ENCODE peak calls at places on chromosomes 13 and 19, in four cellular contexts. I, K, E and N are unnamed samples.

GRCh38 chr19:55146648-55147218 is 2.3 kb downstream of the TNNT1 start:
- DNase-seq in I (no peak), K (peak), E (peak), N (peak)

GRCh38 chr13:20430296-20430695 is 95.4 kb downstream of the CRYL1 start:
- DNase-seq in I (no peak), K (no peak), E (no peak), N (no peak)

GRCh38 chr13:31909889-31910551 is 121.6 kb upstream of the FRY start:
- DNase-seq in I (peak), K (peak), E (peak), N (no peak)

GRCh38 chr13:99617474-99618255 is 116.4 kb downstream of the TM9SF2 start:
- DNase-seq in I (no peak), K (peak), E (peak), N (no peak)

GRCh38 chr13:28327761-28328607 is 166.9 kb downstream of the FLT1 start:
- DNase-seq in I (no peak), K (no peak), E (no peak), N (no peak)

GRCh38 chr19:10478903-10479384 is 24.2 kb downstream of the KEAP1 start:
- DNase-seq in I (peak), K (peak), E (peak), N (no peak)

GRCh38 chr13:31927219-31927653 is 104.3 kb upstream of the FRY start:
- DNase-seq in I (peak), K (no peak), E (no peak), N (no peak)

GRCh38 chr13:85896516-85897450 is 97.6 kb upstream of the SLITRK6 start:
- DNase-seq in I (no peak), K (no peak), E (no peak), N (no peak)

GRCh38 chr13:67136157-67136556 is 94.0 kb downstream of the PCDH9 start:
- DNase-seq in I (no peak), K (peak), E (no peak), N (no peak)

GRCh38 chr19:14786421-14786851 is 8.1 kb upstream of the ADGRE2 start:
- DNase-seq in I (no peak), K (peak), E (peak), N (no peak)

GRCh38 chr13:46160474-46161066 is 21.4 kb downstream of the LCP1 start:
- DNase-seq in I (no peak), K (peak), E (peak), N (peak)

GRCh38 chr19:14361824-14362223 is 19.4 kb upstream of the ADGRE5 start:
- DNase-seq in I (no peak), K (peak), E (no peak), N (no peak)

GRCh38 chr19:2949939-2950285 is 5.1 kb upstream of the ZNF77 start:
- DNase-seq in I (peak), K (peak), E (peak), N (no peak)

GRCh38 chr19:1383014-1383310 is 745 bp upstream of the NDUFS7 start:
- DNase-seq in I (no peak), K (no peak), E (peak), N (no peak)

GRCh38 chr19:45235485-45235884 is 9.7 kb downstream of the EXOC3L2 start:
- DNase-seq in I (no peak), K (no peak), E (no peak), N (no peak)

GRCh38 chr13:77779461-77780272 is 82.2 kb downstream of the SLAIN1 start:
- DNase-seq in I (no peak), K (peak), E (peak), N (no peak)

GRCh38 chr19:50646074-50646807 is 3.0 kb upstream of the C19orf81 start:
- DNase-seq in I (no peak), K (no peak), E (peak), N (no peak)

GRCh38 chr19:16381756-16382401 is 57.3 kb downstream of the KLF2 start:
- DNase-seq in I (no peak), K (peak), E (no peak), N (no peak)

GRCh38 chr19:5718579-5719273 is 1.2 kb downstream of the LONP1 start:
- DNase-seq in I (no peak), K (no peak), E (no peak), N (no peak)

GRCh38 chr19:13803038-13803437 is 7.8 kb downstream of the ZSWIM4 start:
- DNase-seq in I (no peak), K (no peak), E (no peak), N (no peak)

GRCh38 chr13:73082471-73082870 is 23.7 kb downstream of the KLF5 start:
- DNase-seq in I (no peak), K (no peak), E (no peak), N (no peak)

GRCh38 chr19:8116437-8117293 is 32.7 kb downstream of the FBN3 start:
- DNase-seq in I (no peak), K (no peak), E (no peak), N (no peak)

GRCh38 chr13:49298903-49299605 is 51.3 kb downstream of the CDADC1 start:
- DNase-seq in I (no peak), K (no peak), E (no peak), N (no peak)

GRCh38 chr13:21675095-21676007 is 4.5 kb downstream of the FGF9 start:
- DNase-seq in I (peak), K (peak), E (no peak), N (no peak)

GRCh38 chr19:5447700-5448311 is 7.4 kb upstream of the ZNRF4 start:
- DNase-seq in I (no peak), K (no peak), E (no peak), N (no peak)

GRCh38 chr13:89324582-89324981 is 1653.4 kb downstream of the SLITRK5 start:
- DNase-seq in I (no peak), K (no peak), E (no peak), N (no peak)

GRCh38 chr19:58033741-58034475 is at the start of gene ZSCAN1:
- DNase-seq in I (peak), K (peak), E (no peak), N (peak)

GRCh38 chr13:113275387-113275786 is 21.7 kb upstream of the LAMP1 start:
- DNase-seq in I (peak), K (peak), E (peak), N (no peak)
- TF ChIP-seq CTCF in I (peak), K (peak), E (peak), N (peak)

DNA sequence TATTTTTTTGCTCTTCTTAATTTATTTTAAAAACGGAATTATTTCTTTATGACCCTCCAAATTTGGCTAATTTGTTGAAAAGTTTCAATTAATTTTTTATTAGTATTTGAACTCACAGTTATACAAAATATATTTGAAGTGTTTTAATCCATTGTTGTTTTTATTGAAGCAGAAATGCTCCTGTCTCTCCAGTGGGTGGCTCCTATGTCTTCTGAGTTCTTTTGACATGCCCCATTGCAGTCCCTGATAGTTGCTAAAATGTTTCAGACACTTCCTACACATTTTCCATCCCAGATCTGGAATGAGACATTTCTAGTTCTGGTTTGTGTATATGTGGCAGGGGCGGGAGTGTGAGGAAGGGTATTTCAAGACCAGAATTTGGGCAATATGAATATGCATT is 579.4 kb upstream of the PRR20A start:
- DNase-seq in I (no peak), K (peak), E (no peak), N (no peak)
- TF ChIP-seq CTCF in I (no peak), K (no peak), E (no peak), N (peak)

DNA sequence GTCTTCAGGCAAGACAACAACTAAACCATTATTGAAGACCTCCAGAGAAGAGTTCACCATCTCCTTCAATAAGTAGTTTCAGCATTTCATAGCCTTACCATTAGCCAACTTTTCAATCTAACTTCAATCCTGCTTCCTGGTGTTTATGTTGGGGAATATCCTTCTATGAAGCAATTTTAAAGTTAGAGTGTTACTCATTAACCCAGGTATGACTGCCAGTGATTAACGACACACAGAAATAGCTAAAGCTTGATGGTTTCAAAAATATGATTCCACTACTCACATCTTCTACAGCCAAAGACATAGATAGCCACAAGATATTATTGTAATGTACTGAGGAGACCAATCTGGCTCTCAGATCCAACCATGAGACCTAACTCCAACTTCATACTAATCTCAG is 403.2 kb downstream of the EFNB2 start:
- DNase-seq in I (no peak), K (no peak), E (no peak), N (no peak)
- TF ChIP-seq CTCF in I (no peak), K (no peak), E (no peak), N (no peak)

GRCh38 chr19:53311044-53311443 is 22.5 kb upstream of the ZNF845 start:
- DNase-seq in I (no peak), K (no peak), E (no peak), N (peak)

GRCh38 chr19:53308339-53308811 is 25.2 kb upstream of the ZNF845 start:
- DNase-seq in I (no peak), K (peak), E (no peak), N (peak)

DNA sequence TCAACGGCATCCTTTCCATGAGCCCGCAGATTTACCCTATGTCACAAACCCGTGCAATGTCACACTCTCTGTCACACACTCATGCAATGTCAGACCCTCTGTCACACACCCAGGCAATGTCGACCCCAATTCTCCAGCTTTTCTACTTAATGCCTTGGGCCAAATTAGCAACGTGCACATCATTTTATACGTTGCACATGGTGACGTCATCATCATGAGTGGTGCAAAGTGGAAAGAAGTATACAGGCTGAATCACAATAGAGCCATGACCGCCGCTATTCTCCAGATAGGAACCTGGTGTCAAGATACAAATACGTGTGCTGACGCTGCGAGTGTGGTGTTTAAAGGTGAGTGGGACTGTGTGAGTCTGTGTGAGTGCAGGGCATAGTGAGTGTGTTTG is 21.7 kb upstream of the ZNF845 start:
- DNase-seq in I (no peak), K (no peak), E (no peak), N (no peak)
- TF ChIP-seq CTCF in I (no peak), K (no peak), E (no peak), N (no peak)

DNA sequence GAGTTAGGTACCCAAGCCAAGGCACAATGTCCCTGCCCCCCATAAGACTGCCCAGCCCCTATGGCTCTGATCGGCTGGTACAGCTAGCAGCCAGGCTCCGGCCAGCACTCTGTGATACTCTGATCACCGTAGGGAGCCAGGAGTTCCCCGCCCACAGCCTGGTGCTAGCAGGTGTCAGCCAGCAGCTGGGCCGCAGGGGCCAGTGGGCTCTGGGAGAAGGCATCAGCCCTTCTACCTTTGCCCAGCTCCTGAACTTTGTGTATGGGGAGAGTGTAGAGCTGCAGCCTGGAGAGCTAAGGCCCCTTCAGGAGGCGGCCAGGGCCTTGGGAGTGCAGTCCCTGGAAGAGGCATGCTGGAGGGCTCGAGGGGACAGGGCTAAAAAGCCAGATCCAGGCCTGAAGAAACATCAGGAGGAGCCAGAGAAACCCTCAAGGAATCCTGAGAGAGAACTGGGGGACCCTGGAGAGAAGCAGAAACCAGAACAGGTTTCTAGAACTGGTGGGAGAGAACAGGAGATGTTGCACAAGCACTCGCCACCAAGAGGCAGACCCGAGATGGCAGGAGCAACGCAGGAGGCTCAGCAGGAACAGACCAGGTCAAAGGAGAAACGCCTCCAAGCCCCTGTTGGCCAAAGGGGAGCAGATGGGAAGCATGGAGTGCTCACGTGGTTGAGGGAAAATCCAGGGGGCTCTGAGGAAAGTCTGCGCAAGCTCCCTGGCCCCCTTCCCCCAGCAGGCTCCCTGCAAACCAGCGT is 3.0 kb upstream of the KMT2B start:
- DNase-seq in I (no peak), K (no peak), E (peak), N (no peak)
- TF ChIP-seq CTCF in I (no peak), K (no peak), E (no peak), N (no peak)

DNA sequence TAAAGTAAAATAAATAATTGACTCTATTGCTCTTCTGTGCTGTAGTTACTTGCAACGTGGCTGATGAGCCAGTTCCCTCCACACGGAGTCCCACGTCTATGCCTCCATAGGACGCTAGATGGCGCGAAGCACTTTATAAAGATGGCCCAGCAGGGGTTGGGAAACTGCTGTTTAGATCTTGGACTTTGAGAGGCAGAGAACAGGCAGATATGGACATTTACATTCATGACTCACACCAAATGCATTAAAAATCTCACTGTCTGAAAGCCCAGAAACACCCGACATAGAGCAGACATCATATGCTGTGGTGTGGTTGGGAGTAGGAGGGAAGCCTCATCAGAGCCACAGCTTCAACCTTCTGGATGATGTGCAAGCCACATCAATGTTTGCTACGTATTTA is 643.1 kb upstream of the ARGLU1 start:
- DNase-seq in I (peak), K (peak), E (peak), N (no peak)
- TF ChIP-seq CTCF in I (peak), K (peak), E (peak), N (peak)

GRCh38 chr19:39539519-39540332 is at the start of gene EID2:
- DNase-seq in I (peak), K (peak), E (peak), N (peak)
- TF ChIP-seq CTCF in I (peak), K (peak), E (peak), N (peak)